ENCODE peak calls at places on chromosomes 3 and 15, in seven cellular contexts. U is kidney epithelial cell, S is left ventricle myocardium inferior, G is tibial artery, Y is right atrium auricular region, F is uterus, Z is OCI-LY7. O is an unnamed sample.
A peak's percentile ranks its signal among the peaks of the same experiment; 100 is the strongest.

GRCh38 chr3:122688996-122689395 is 8.4 kb downstream of the PARP14 start:
- DNase-seq in G (no peak), F (no peak), Z (peak; percentile 12), U (no peak), Y (no peak), S (no peak), O (no peak)

GRCh38 chr3:196726788-196727675 is 12.6 kb upstream of the PAK2 start:
- DNase-seq in S (no peak), G (no peak), U (no peak), Y (no peak), F (no peak), Z (no peak), O (peak; percentile 43)

GRCh38 chr3:85164446-85164845 is 205.7 kb downstream of the CADM2 start:
- DNase-seq in Y (no peak), U (no peak), G (no peak), Z (no peak), F (no peak), S (no peak), O (no peak)

GRCh38 chr15:51907136-51907862 is 64.3 kb downstream of the LEO1 start:
- DNase-seq in U (peak; percentile 44), Z (no peak), Y (no peak), F (no peak), G (no peak), S (no peak), O (peak; percentile 22)

GRCh38 chr15:49495993-49496747 is 73.1 kb downstream of the FGF7 start:
- DNase-seq in Z (no peak), G (no peak), S (no peak), Y (no peak), U (no peak), F (no peak), O (peak; percentile 39)

GRCh38 chr3:107674371-107674770 is 151.6 kb downstream of the BBX start:
- DNase-seq in Z (no peak), Y (no peak), F (no peak), S (no peak), U (peak; percentile 28), G (peak; percentile 61), O (peak; percentile 82)

GRCh38 chr15:56369234-56369633 is 4.0 kb downstream of the TEX9 start:
- DNase-seq in Z (peak; percentile 33), S (no peak), F (no peak), Y (no peak), U (no peak), G (no peak), O (no peak)

GRCh38 chr15:48550822-48551525 is 94.5 kb downstream of the FBN1 start:
- DNase-seq in Z (no peak), U (no peak), F (no peak), S (no peak), Y (no peak), G (no peak), O (peak; percentile 19)

GRCh38 chr3:51099794-51100542 is 285.1 kb upstream of the MANF start:
- DNase-seq in F (no peak), Y (no peak), U (peak; percentile 14), G (no peak), Z (peak; percentile 11), S (peak; percentile 18), O (peak; percentile 58)

GRCh38 chr3:125115640-125116039 is 59.8 kb upstream of the HEG1 start:
- DNase-seq in F (no peak), G (no peak), Y (no peak), U (no peak), S (peak; percentile 26), Z (no peak), O (peak; percentile 69)

GRCh38 chr3:11536132-11536935 is 107.4 kb downstream of the VGLL4 start:
- DNase-seq in Z (no peak), F (no peak), Y (no peak), S (no peak), G (peak; percentile 59), U (no peak), O (no peak)

GRCh38 chr15:39411102-39411989 is 169.5 kb upstream of the THBS1 start:
- DNase-seq in Y (no peak), S (no peak), U (no peak), G (no peak), Z (no peak), F (no peak), O (no peak)

GRCh38 chr3:188133646-188134045 is 20.3 kb upstream of the LPP start:
- DNase-seq in F (no peak), U (no peak), G (no peak), Y (no peak), Z (no peak), S (no peak), O (peak; percentile 70)

DNA sequence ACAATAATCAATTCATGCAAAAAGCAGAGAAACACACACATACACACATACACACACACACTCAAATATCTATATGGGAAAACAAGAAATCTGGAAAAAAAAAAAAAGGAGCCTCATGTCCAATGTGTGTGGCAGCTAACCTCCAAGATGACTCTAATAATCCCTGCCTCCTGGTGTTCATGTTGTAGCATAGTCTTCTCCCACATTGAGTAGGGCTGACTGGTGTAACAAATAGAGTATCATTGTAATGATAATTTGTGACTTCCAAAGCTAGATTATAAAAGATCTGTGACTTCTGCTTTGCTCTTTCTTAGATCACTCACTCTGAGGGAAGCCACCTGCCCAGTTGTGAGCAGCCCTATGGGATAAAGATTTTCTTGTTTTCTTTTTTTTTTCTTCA is 130.9 kb upstream of the TNIK start:
- DNase-seq in G (no peak), S (no peak), F (no peak), Z (no peak), Y (no peak), U (no peak), O (no peak)
- TF ChIP-seq CTCF in G (no peak), S (no peak), F (no peak), Z (no peak), Y (no peak), U (no peak), O (no peak)

DNA sequence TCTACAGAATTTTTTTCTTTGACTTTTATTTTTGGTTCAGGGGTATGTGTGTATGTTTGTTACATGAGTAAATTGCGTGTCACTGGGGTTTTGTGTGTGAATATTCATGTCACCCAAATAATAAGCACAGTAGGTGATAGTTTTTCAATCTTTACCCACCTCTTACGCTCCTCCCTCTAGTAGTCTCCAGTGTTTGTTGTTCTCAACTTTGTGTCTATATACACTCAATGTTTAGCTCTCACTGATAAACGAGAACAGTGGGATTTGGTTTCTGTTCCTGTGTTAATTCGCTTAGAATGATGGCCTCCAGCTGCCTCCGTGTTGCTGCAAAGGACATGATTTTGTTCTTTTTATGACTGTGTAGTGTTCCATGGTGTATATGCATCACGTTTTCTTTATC is 54.4 kb downstream of the MEF2A start:
- DNase-seq in F (no peak), G (no peak), Y (no peak), S (no peak), U (no peak), Z (no peak), O (no peak)
- H3K4me3 ChIP-seq in F (no peak overlapping the region), G (no peak overlapping the region), Y (no peak overlapping the region), S (no peak overlapping the region), U (no peak overlapping the region), Z (no peak overlapping the region), O (no peak overlapping the region)

DNA sequence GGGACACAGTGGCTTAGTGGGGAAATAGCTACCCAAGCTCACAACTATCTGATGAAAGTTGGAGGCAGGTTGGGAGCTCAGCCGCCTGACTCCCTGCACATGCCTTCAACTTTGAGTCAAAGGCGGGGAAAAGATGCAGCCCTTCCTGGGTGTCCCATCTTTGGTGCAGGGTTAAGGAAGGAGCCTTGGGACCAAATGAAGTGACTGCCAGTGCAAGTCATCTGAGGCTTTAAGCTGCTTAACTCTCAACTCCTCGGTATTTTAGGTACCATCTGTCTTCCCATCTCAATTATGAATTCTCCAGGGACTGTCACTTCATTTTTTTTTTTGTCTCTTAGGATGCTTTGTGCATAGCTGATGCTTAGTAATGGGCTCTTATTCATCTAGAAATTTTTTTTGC is 408.8 kb upstream of the C2CD4B start:
- DNase-seq in Z (no peak), G (no peak), F (no peak), Y (no peak), S (no peak), U (no peak), O (no peak)
- TF ChIP-seq CTCF in Z (no peak), G (no peak), F (no peak), Y (no peak), S (no peak), U (no peak), O (no peak)

DNA sequence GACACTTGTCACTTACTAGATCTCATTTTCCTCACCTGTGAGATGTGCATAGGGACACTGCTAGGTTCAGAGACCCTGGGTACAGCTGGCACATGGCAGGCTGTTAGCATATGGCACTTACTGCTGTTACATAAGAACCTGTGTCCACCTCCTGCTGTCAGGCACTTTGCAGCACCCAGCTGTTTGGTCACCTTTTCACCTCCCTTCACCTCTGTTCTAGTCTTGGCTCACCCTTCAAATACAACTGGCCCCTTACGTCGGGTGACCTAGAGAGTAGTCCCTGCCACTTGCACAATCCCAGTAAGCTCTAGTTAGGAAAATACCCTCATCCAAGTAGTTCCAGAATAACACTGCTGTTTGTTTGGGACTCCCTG is 78.3 kb downstream of the ABHD5 start:
- DNase-seq in G (no peak), Y (no peak), Z (no peak), S (no peak), F (no peak), U (no peak), O (no peak)
- H3K4me3 ChIP-seq in G (peak overlapping the region; percentile 44), Y (peak overlapping the region; percentile 39), Z (no peak overlapping the region), S (peak overlapping the region; percentile 54), F (no peak overlapping the region), U (no peak overlapping the region), O (no peak overlapping the region)

GRCh38 chr15:59562787-59563186 is 48.8 kb upstream of the GCNT3 start:
- DNase-seq in Z (no peak), S (no peak), G (no peak), F (no peak), Y (no peak), U (no peak), O (no peak)
- TF ChIP-seq CTCF in Z (peak; percentile 73), S (no peak), G (no peak), F (no peak), Y (no peak), U (peak; percentile 12), O (peak; percentile 19)

DNA sequence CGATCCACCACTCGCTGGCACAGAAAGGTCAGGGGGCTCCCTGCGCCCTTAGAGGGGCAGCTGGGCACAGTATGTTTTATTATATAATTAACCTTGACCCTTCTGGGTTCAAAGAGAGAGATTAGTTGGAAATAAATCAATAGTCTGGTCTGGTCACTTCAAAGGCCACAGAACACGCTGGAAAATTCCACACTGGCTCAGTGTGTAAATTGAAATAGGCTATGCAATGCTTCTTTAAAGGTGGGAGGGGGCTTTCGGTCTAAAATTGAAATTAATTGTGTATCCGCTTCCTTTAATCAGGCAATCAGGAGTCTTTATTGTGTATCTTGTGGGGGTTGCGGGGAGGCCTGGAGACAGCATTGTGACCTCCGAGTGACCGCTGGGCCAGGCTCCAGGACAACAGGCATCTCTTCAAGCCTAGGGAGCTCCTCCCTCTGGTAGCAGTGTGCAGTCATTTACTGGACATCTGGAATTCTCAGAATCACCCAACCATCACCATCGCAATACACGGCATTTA is 8.0 kb downstream of the RNU5B-1 start:
- DNase-seq in Y (no peak), F (no peak), S (peak; percentile 62), Z (no peak), U (no peak), G (no peak), O (no peak)
- H3K4me3 ChIP-seq in Y (no peak overlapping the region), F (no peak overlapping the region), S (no peak overlapping the region), Z (no peak overlapping the region), U (no peak overlapping the region), G (no peak overlapping the region), O (no peak overlapping the region)

DNA sequence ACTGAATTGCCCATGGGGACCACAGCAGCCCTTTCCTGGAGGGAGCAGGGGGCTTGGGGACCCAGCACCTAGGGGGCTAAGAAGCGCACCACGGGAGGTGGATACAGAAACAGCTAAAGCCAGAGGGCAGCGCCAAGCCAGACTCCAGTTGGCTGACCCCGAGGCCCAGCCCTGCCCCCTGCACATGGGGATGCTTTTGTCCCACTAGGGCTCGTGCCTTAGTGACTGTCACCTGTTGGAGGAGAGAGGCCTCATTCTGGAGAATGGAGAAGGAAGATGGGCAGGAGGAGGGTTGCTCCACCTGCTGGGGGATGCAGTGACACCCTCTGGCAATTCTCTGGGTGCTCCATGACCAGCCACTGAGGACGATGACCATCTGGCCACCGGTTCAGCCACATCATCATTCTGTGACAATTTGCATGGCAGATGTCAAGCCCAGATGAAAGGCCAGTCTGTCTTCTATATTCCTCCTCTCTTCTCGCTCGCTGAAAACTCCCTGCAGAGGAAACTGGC is 167.8 kb upstream of the TLE3 start:
- DNase-seq in G (no peak), Y (no peak), S (no peak), U (no peak), F (no peak), Z (peak; percentile 13), O (no peak)
- TF ChIP-seq CTCF in G (no peak), Y (peak; percentile 17), S (peak; percentile 39), U (peak; percentile 11), F (no peak), Z (peak; percentile 55), O (peak; percentile 21)

O was measured in astrocyte of the spinal cord.